ENCODE peak calls at places on chromosomes 1 and 21, in four cellular contexts. C is H7, Y is RCC 7860, H is hippocampal formation. F is an unnamed sample.

GRCh38 chr1:216705686-216706085 is 17.5 kb downstream of the ESRRG start:
- DNase-seq in Y (no peak), C (no peak), H (no peak), F (peak; percentile 47)

GRCh38 chr1:203281033-203281432 is 24.3 kb upstream of the BTG2 start:
- DNase-seq in Y (no peak), H (no peak), C (peak; percentile 34), F (no peak)

GRCh38 chr1:39509360-39510009 is 18.0 kb downstream of the BMP8A start:
- DNase-seq in C (peak; percentile 21), H (no peak), Y (peak; percentile 31), F (no peak)

GRCh38 chr1:168088511-168089325 is 48.0 kb downstream of the GPR161 start:
- DNase-seq in H (no peak), C (peak; percentile 13), Y (no peak), F (no peak)

GRCh38 chr1:72177711-72178110 is 104.6 kb downstream of the NEGR1 start:
- DNase-seq in Y (no peak), C (no peak), H (no peak), F (no peak)

GRCh38 chr1:100414693-100415092 is 62.4 kb downstream of the CDC14A start:
- DNase-seq in Y (no peak), C (no peak), H (no peak), F (no peak)

GRCh38 chr1:47805826-47806450 is 191.2 kb downstream of the TRABD2B start:
- DNase-seq in H (no peak), C (no peak), Y (no peak), F (no peak)

GRCh38 chr1:95230256-95230655 is 3.8 kb upstream of the RWDD3 start:
- DNase-seq in H (no peak), Y (no peak), C (no peak), F (no peak)

GRCh38 chr1:229624906-229625871 is 733 bp downstream of the TAF5L start:
- DNase-seq in C (peak; percentile 91), H (no peak), Y (peak; percentile 25), F (peak; percentile 46)

GRCh38 chr1:226702957-226703831 is 35.9 kb downstream of the ITPKB start:
- DNase-seq in H (peak; percentile 70), Y (no peak), C (peak; percentile 93), F (peak; percentile 65)

GRCh38 chr1:43732132-43732531 is 24.8 kb downstream of the ST3GAL3 start:
- DNase-seq in H (no peak), C (no peak), Y (no peak), F (no peak)

GRCh38 chr1:178540646-178541045 is 27.7 kb downstream of the TEX35 start:
- DNase-seq in Y (peak; percentile 77), H (no peak), C (no peak), F (peak; percentile 64)

GRCh38 chr1:25780318-25781129 is 19.5 kb upstream of the SELENON start:
- DNase-seq in Y (no peak), H (no peak), C (peak; percentile 84), F (no peak)

GRCh38 chr21:16563795-16564194 is 834.0 kb downstream of the USP25 start:
- DNase-seq in C (peak; percentile 42), Y (peak; percentile 87), H (no peak), F (no peak)

GRCh38 chr21:26966978-26967913 is at the start of gene ADAMTS5:
- DNase-seq in C (peak; percentile 74), Y (peak; percentile 52), H (no peak), F (peak; percentile 39)

GRCh38 chr1:173295995-173296394 is 88.9 kb upstream of the TNFSF4 start:
- DNase-seq in H (no peak), Y (no peak), C (no peak), F (no peak)

GRCh38 chr21:31509108-31510017 is 150.1 kb upstream of the SOD1 start:
- DNase-seq in C (peak; percentile 83), Y (no peak), H (no peak), F (peak; percentile 66)

GRCh38 chr1:12573015-12573825 is 44.8 kb downstream of the DHRS3 start:
- DNase-seq in C (no peak), Y (no peak), H (no peak), F (no peak)

GRCh38 chr1:63326473-63327380 is 4.4 kb downstream of the FOXD3 start:
- DNase-seq in C (peak; percentile 63), H (no peak), Y (no peak), F (no peak)

GRCh38 chr1:70042090-70042716 is 163.2 kb downstream of the LRRC40 start:
- DNase-seq in H (no peak), Y (no peak), C (no peak), F (no peak)

GRCh38 chr1:15195420-15196052 is 42.0 kb downstream of the TMEM51 start:
- DNase-seq in C (no peak), H (peak; percentile 16), Y (no peak), F (no peak)

GRCh38 chr21:36773111-36773510 is 74.2 kb downstream of the SIM2 start:
- DNase-seq in H (no peak), C (no peak), Y (peak; percentile 36), F (no peak)

GRCh38 chr1:20376880-20377494 is 86.3 kb downstream of the VWA5B1 start:
- DNase-seq in Y (no peak), C (peak; percentile 87), H (peak; percentile 14), F (no peak)

GRCh38 chr1:170630977-170631376 is 33.0 kb upstream of the PRRX1 start:
- DNase-seq in Y (no peak), C (no peak), H (no peak), F (no peak)

GRCh38 chr1:48627467-48627866 is 149.2 kb downstream of the BEND5 start:
- DNase-seq in H (no peak), Y (no peak), C (no peak), F (no peak)

GRCh38 chr1:233168384-233168783 is 127.1 kb downstream of the PCNX2 start:
- DNase-seq in Y (no peak), H (no peak), C (no peak), F (no peak)

GRCh38 chr1:66563094-66563800 is 29.3 kb downstream of the SGIP1 start:
- DNase-seq in Y (peak; percentile 61), H (no peak), C (no peak), F (no peak)

GRCh38 chr1:21935891-21936365 is 1.2 kb downstream of the HSPG2 start:
- DNase-seq in Y (peak; percentile 66), C (peak; percentile 60), H (no peak), F (no peak)

GRCh38 chr1:212980123-212980800 is 29.9 kb downstream of the VASH2 start:
- DNase-seq in C (no peak), H (no peak), Y (no peak), F (no peak)

GRCh38 chr1:220789532-220790147 is 2.9 kb downstream of the MTARC1 start:
- DNase-seq in H (no peak), C (no peak), Y (no peak), F (no peak)

F was measured in occipital lobe.